ENCODE peak calls at places on chromosomes 11 and 22, in nine cellular contexts. One of them, this sample, is unnamed.

GRCh38 chr11:118057424-118058145 is 19.3 kb upstream of the TMPRSS4 start:
- DNase-seq in Peyer's patch: peak; percentile 40
- DNase-seq in foreskin fibroblast: no peak
- DNase-seq in mammary epithelial cell: no peak
- DNase-seq in PC-3: peak; percentile 12
- DNase-seq in endodermal cell: peak; percentile 40
- DNase-seq in Caco-2: peak; percentile 33
- DNase-seq in testis: no peak
- DNase-seq in AG09309: no peak
- DNase-seq in this sample: no peak

GRCh38 chr11:48142886-48143285 is 73.7 kb upstream of the OR4B1 start:
- DNase-seq in testis: no peak
- DNase-seq in foreskin fibroblast: no peak
- DNase-seq in endodermal cell: no peak
- DNase-seq in AG09309: no peak
- DNase-seq in PC-3: no peak
- DNase-seq in Peyer's patch: no peak
- DNase-seq in Caco-2: no peak
- DNase-seq in mammary epithelial cell: no peak
- DNase-seq in this sample: no peak

GRCh38 chr11:115623021-115623451 is 118.8 kb upstream of the CADM1 start:
- DNase-seq in mammary epithelial cell: peak; percentile 68
- DNase-seq in foreskin fibroblast: peak; percentile 96
- DNase-seq in Peyer's patch: peak; percentile 75
- DNase-seq in endodermal cell: no peak
- DNase-seq in PC-3: peak; percentile 7
- DNase-seq in AG09309: peak; percentile 95
- DNase-seq in testis: peak; percentile 54
- DNase-seq in Caco-2: no peak
- DNase-seq in this sample: peak; percentile 93

GRCh38 chr11:78417175-78417887 is at the start of gene GAB2:
- DNase-seq in endodermal cell: peak; percentile 86
- DNase-seq in testis: no peak
- DNase-seq in mammary epithelial cell: no peak
- DNase-seq in Caco-2: peak; percentile 69
- DNase-seq in PC-3: peak; percentile 36
- DNase-seq in Peyer's patch: peak; percentile 66
- DNase-seq in AG09309: no peak
- DNase-seq in foreskin fibroblast: no peak
- DNase-seq in this sample: no peak

GRCh38 chr11:30210357-30210756 is 20.5 kb upstream of the FSHB start:
- DNase-seq in AG09309: no peak
- DNase-seq in foreskin fibroblast: no peak
- DNase-seq in endodermal cell: no peak
- DNase-seq in PC-3: no peak
- DNase-seq in Peyer's patch: no peak
- DNase-seq in testis: no peak
- DNase-seq in Caco-2: no peak
- DNase-seq in mammary epithelial cell: peak; percentile 24
- DNase-seq in this sample: no peak

GRCh38 chr11:11668781-11669180 is 47.0 kb upstream of the GALNT18 start:
- DNase-seq in testis: no peak
- DNase-seq in foreskin fibroblast: no peak
- DNase-seq in PC-3: no peak
- DNase-seq in Peyer's patch: no peak
- DNase-seq in AG09309: no peak
- DNase-seq in Caco-2: no peak
- DNase-seq in mammary epithelial cell: no peak
- DNase-seq in endodermal cell: no peak
- DNase-seq in this sample: no peak

GRCh38 chr22:30867746-30868662 is 100.6 kb downstream of the MORC2 start:
- DNase-seq in mammary epithelial cell: no peak
- DNase-seq in Peyer's patch: peak; percentile 22
- DNase-seq in testis: no peak
- DNase-seq in foreskin fibroblast: no peak
- DNase-seq in Caco-2: peak; percentile 21
- DNase-seq in PC-3: no peak
- DNase-seq in AG09309: no peak
- DNase-seq in endodermal cell: peak; percentile 39
- DNase-seq in this sample: no peak

GRCh38 chr11:95231881-95232605 is 1.0 kb upstream of the SESN3 start:
- DNase-seq in Caco-2: no peak
- DNase-seq in foreskin fibroblast: peak; percentile 80
- DNase-seq in Peyer's patch: peak; percentile 93
- DNase-seq in testis: peak; percentile 86
- DNase-seq in endodermal cell: peak; percentile 88
- DNase-seq in AG09309: no peak
- DNase-seq in mammary epithelial cell: peak; percentile 57
- DNase-seq in PC-3: no peak
- DNase-seq in this sample: no peak

GRCh38 chr22:30884211-30885000 is 84.2 kb downstream of the MORC2 start:
- DNase-seq in Peyer's patch: no peak
- DNase-seq in testis: no peak
- DNase-seq in endodermal cell: no peak
- DNase-seq in foreskin fibroblast: no peak
- DNase-seq in mammary epithelial cell: no peak
- DNase-seq in PC-3: no peak
- DNase-seq in AG09309: no peak
- DNase-seq in Caco-2: no peak
- DNase-seq in this sample: no peak

GRCh38 chr11:16789560-16790483 is 51.4 kb downstream of the C11orf58 start:
- DNase-seq in Peyer's patch: no peak
- DNase-seq in mammary epithelial cell: no peak
- DNase-seq in AG09309: no peak
- DNase-seq in endodermal cell: no peak
- DNase-seq in foreskin fibroblast: no peak
- DNase-seq in PC-3: no peak
- DNase-seq in testis: no peak
- DNase-seq in Caco-2: no peak
- DNase-seq in this sample: no peak

GRCh38 chr11:16790484-16791240 is 52.2 kb downstream of the C11orf58 start:
- DNase-seq in foreskin fibroblast: no peak
- DNase-seq in AG09309: no peak
- DNase-seq in Peyer's patch: no peak
- DNase-seq in mammary epithelial cell: no peak
- DNase-seq in Caco-2: no peak
- DNase-seq in endodermal cell: no peak
- DNase-seq in testis: no peak
- DNase-seq in PC-3: no peak
- DNase-seq in this sample: no peak

GRCh38 chr11:16792426-16792825 is 54.0 kb downstream of the C11orf58 start:
- DNase-seq in AG09309: no peak
- DNase-seq in testis: no peak
- DNase-seq in endodermal cell: no peak
- DNase-seq in Peyer's patch: no peak
- DNase-seq in Caco-2: no peak
- DNase-seq in mammary epithelial cell: no peak
- DNase-seq in foreskin fibroblast: no peak
- DNase-seq in PC-3: no peak
- DNase-seq in this sample: no peak

GRCh38 chr11:16793009-16793408 is 54.6 kb downstream of the C11orf58 start:
- DNase-seq in mammary epithelial cell: no peak
- DNase-seq in testis: no peak
- DNase-seq in endodermal cell: no peak
- DNase-seq in PC-3: no peak
- DNase-seq in AG09309: no peak
- DNase-seq in foreskin fibroblast: no peak
- DNase-seq in Peyer's patch: no peak
- DNase-seq in Caco-2: no peak
- DNase-seq in this sample: no peak

GRCh38 chr11:16791494-16791961 is 53.1 kb downstream of the C11orf58 start:
- DNase-seq in endodermal cell: no peak
- DNase-seq in PC-3: peak; percentile 88
- DNase-seq in testis: peak; percentile 27
- DNase-seq in Caco-2: no peak
- DNase-seq in foreskin fibroblast: peak; percentile 91
- DNase-seq in Peyer's patch: no peak
- DNase-seq in AG09309: peak; percentile 64
- DNase-seq in mammary epithelial cell: peak; percentile 87
- DNase-seq in this sample: peak; percentile 74
- H3K4me3 ChIP-seq in endodermal cell: no peak overlapping the region
- H3K4me3 ChIP-seq in PC-3: no peak overlapping the region
- H3K4me3 ChIP-seq in testis: no peak overlapping the region
- H3K4me3 ChIP-seq in Caco-2: no peak overlapping the region
- H3K4me3 ChIP-seq in foreskin fibroblast: no peak overlapping the region
- H3K4me3 ChIP-seq in Peyer's patch: no peak overlapping the region
- H3K4me3 ChIP-seq in AG09309: no peak overlapping the region
- H3K4me3 ChIP-seq in mammary epithelial cell: no peak overlapping the region
- H3K4me3 ChIP-seq in this sample: no peak overlapping the region

DNA sequence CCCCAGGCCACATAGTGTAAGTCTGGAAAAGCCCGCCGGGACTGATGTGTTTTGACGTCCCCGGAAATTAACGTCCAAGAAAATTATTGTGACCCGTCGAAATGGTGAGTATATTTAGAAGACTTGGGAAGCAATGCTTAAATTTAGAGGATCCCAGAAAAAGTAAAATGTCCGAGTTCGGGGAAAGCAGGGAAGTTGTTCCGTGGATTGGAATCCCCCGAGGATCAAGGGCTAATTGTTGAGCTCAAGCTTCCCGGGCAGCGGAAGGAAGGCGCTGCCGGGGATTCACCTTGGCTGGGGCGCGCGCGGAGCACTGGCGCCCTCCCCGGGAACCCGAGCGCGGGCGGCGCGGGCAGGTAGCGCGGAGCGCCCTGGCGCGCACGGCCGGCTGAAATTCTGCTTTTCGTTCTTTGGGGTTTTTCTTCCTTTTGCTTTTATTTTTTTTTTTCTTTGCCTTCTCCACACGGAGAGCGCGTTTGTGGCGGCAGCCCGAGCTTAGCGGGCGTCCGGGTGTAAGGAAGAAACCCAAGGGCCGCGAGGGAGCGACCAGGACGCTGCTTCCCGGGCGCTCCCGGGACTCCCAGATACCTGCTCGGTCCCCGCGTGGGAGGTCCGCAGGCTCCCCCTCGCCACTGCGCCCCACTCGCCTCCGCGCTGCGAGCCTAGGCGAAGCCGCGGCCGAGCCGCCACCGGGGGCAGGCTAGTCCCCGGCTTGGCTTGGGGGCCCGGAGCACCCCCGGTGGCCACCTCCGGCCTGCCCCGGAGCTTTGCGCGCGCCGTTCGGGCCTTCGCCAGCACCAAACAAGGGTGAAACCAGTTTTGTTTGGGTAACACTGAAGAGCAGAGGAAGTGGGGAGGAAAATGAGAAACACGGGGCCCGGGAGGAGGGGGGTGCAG is 4.7 kb upstream of the IGF2 start:
- DNase-seq in testis: no peak
- DNase-seq in endodermal cell: peak; percentile 64
- DNase-seq in Peyer's patch: no peak
- DNase-seq in PC-3: peak; percentile 21
- DNase-seq in mammary epithelial cell: peak; percentile 40
- DNase-seq in foreskin fibroblast: peak; percentile 23
- DNase-seq in Caco-2: no peak
- DNase-seq in AG09309: no peak
- DNase-seq in this sample: no peak
- TF ChIP-seq CTCF in testis: no peak
- TF ChIP-seq CTCF in endodermal cell: peak; percentile 52
- TF ChIP-seq CTCF in Peyer's patch: no peak
- TF ChIP-seq CTCF in PC-3: no peak
- TF ChIP-seq CTCF in mammary epithelial cell: no peak
- TF ChIP-seq CTCF in foreskin fibroblast: no peak
- TF ChIP-seq CTCF in Caco-2: peak; percentile 20
- TF ChIP-seq CTCF in AG09309: no peak
- TF ChIP-seq CTCF in this sample: no peak

GRCh38 chr22:35627267-35628041 is 10.3 kb upstream of the MB start:
- DNase-seq in testis: peak; percentile 91
- DNase-seq in PC-3: peak; percentile 79
- DNase-seq in mammary epithelial cell: peak; percentile 82
- DNase-seq in foreskin fibroblast: peak; percentile 93
- DNase-seq in Peyer's patch: peak; percentile 93
- DNase-seq in endodermal cell: peak; percentile 92
- DNase-seq in Caco-2: peak; percentile 79
- DNase-seq in AG09309: peak; percentile 75
- DNase-seq in this sample: peak; percentile 69

GRCh38 chr22:35622132-35622913 is 5.2 kb upstream of the MB start:
- DNase-seq in Peyer's patch: peak; percentile 71
- DNase-seq in mammary epithelial cell: no peak
- DNase-seq in foreskin fibroblast: no peak
- DNase-seq in PC-3: peak; percentile 92
- DNase-seq in testis: peak; percentile 38
- DNase-seq in Caco-2: peak; percentile 78
- DNase-seq in AG09309: no peak
- DNase-seq in endodermal cell: peak; percentile 87
- DNase-seq in this sample: no peak

GRCh38 chr22:35628732-35629131 is 11.6 kb upstream of the MB start:
- DNase-seq in Caco-2: no peak
- DNase-seq in AG09309: no peak
- DNase-seq in endodermal cell: no peak
- DNase-seq in Peyer's patch: no peak
- DNase-seq in mammary epithelial cell: no peak
- DNase-seq in testis: no peak
- DNase-seq in foreskin fibroblast: no peak
- DNase-seq in PC-3: no peak
- DNase-seq in this sample: no peak

GRCh38 chr22:35624547-35624946 is 7.4 kb upstream of the MB start:
- DNase-seq in endodermal cell: no peak
- DNase-seq in Caco-2: no peak
- DNase-seq in testis: no peak
- DNase-seq in PC-3: no peak
- DNase-seq in mammary epithelial cell: no peak
- DNase-seq in AG09309: no peak
- DNase-seq in foreskin fibroblast: no peak
- DNase-seq in Peyer's patch: no peak
- DNase-seq in this sample: no peak

GRCh38 chr22:35625763-35626162 is 8.6 kb upstream of the MB start:
- DNase-seq in testis: no peak
- DNase-seq in Caco-2: no peak
- DNase-seq in endodermal cell: no peak
- DNase-seq in mammary epithelial cell: no peak
- DNase-seq in foreskin fibroblast: no peak
- DNase-seq in Peyer's patch: no peak
- DNase-seq in PC-3: no peak
- DNase-seq in AG09309: no peak
- DNase-seq in this sample: no peak
- H3K4me3 ChIP-seq in testis: no peak overlapping the region
- H3K4me3 ChIP-seq in Caco-2: no peak overlapping the region
- H3K4me3 ChIP-seq in endodermal cell: no peak overlapping the region
- H3K4me3 ChIP-seq in mammary epithelial cell: no peak overlapping the region
- H3K4me3 ChIP-seq in foreskin fibroblast: no peak overlapping the region
- H3K4me3 ChIP-seq in Peyer's patch: no peak overlapping the region
- H3K4me3 ChIP-seq in PC-3: no peak overlapping the region
- H3K4me3 ChIP-seq in AG09309: no peak overlapping the region
- H3K4me3 ChIP-seq in this sample: no peak overlapping the region

DNA sequence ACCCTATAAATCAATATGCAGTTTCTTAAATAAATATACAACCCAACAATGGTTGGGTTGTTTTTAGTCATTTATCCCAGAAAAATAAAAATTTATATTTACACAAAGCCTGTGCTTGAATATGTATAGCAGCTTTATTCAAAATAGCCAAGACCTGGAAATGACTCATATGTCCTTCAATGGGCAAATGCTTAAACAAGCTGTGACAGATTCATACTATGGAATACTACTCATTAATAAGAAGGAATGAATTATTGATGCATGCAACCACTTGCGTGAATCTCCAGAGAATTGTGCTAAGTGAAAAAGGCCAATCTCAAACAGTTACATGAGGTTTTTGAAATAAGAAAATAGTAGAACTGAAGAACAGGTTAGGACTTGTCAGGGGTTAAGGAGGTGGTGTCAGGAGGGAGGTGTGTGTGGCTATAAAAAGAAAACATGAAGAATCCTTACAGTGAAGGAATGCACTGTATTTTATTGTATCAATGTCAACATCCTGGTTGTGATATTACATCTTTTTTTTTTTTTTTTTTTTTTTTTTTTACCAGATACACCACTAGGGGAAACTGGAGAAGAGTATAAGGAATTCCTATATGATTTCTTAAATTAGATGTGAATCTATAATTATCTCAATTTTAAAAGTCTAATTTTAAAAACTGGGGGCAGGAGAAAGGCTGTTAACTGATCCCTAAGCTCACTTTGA is 82.4 kb upstream of the CD44 start:
- DNase-seq in AG09309: no peak
- DNase-seq in testis: no peak
- DNase-seq in Caco-2: no peak
- DNase-seq in Peyer's patch: no peak
- DNase-seq in mammary epithelial cell: peak; percentile 86
- DNase-seq in PC-3: peak; percentile 19
- DNase-seq in endodermal cell: no peak
- DNase-seq in foreskin fibroblast: no peak
- DNase-seq in this sample: no peak
- TF ChIP-seq CTCF in AG09309: no peak
- TF ChIP-seq CTCF in testis: no peak
- TF ChIP-seq CTCF in Caco-2: no peak
- TF ChIP-seq CTCF in Peyer's patch: no peak
- TF ChIP-seq CTCF in mammary epithelial cell: peak; percentile 14
- TF ChIP-seq CTCF in PC-3: no peak
- TF ChIP-seq CTCF in endodermal cell: no peak
- TF ChIP-seq CTCF in foreskin fibroblast: no peak
- TF ChIP-seq CTCF in this sample: no peak

This sample was measured in BJ.